ENCODE peak calls at places on chromosomes 4 and X, in eight cellular contexts. One of them, this sample, is unnamed.

GRCh38 chr4:170139764-170140163 is 50.0 kb upstream of the AADAT start:
- DNase-seq in heart left ventricle: no peak
- DNase-seq in HFF-Myc: no peak
- DNase-seq in left lung: no peak
- DNase-seq in kidney: no peak
- DNase-seq in GM12865: no peak
- DNase-seq in fibroblast of lung: peak
- DNase-seq in mammary epithelial cell: peak
- DNase-seq in this sample: no peak

GRCh38 chrX:1126738-1127137 is 85.7 kb downstream of the CRLF2 start:
- DNase-seq in heart left ventricle: no peak
- DNase-seq in HFF-Myc: no peak
- DNase-seq in left lung: no peak
- DNase-seq in kidney: no peak
- DNase-seq in GM12865: no peak
- DNase-seq in fibroblast of lung: no peak
- DNase-seq in mammary epithelial cell: no peak
- DNase-seq in this sample: no peak

GRCh38 chr4:100069207-100069606 is 119.1 kb upstream of the H2AZ1 start:
- DNase-seq in heart left ventricle: no peak
- DNase-seq in HFF-Myc: no peak
- DNase-seq in left lung: no peak
- DNase-seq in kidney: no peak
- DNase-seq in GM12865: no peak
- DNase-seq in fibroblast of lung: no peak
- DNase-seq in mammary epithelial cell: no peak
- DNase-seq in this sample: no peak

GRCh38 chr4:98433608-98434198 is 172.5 kb downstream of the RAP1GDS1 start:
- DNase-seq in heart left ventricle: no peak
- DNase-seq in HFF-Myc: no peak
- DNase-seq in left lung: no peak
- DNase-seq in kidney: no peak
- DNase-seq in GM12865: no peak
- DNase-seq in fibroblast of lung: peak
- DNase-seq in mammary epithelial cell: no peak
- DNase-seq in this sample: no peak

GRCh38 chr4:128917781-128918180 is 108.3 kb downstream of the JADE1 start:
- DNase-seq in heart left ventricle: no peak
- DNase-seq in HFF-Myc: no peak
- DNase-seq in left lung: no peak
- DNase-seq in kidney: no peak
- DNase-seq in GM12865: peak
- DNase-seq in fibroblast of lung: no peak
- DNase-seq in mammary epithelial cell: no peak
- DNase-seq in this sample: no peak

GRCh38 chrX:84339507-84340364 is 151.7 kb upstream of the RPS6KA6 start:
- DNase-seq in heart left ventricle: no peak
- DNase-seq in HFF-Myc: no peak
- DNase-seq in left lung: no peak
- DNase-seq in kidney: no peak
- DNase-seq in GM12865: peak
- DNase-seq in fibroblast of lung: no peak
- DNase-seq in mammary epithelial cell: peak
- DNase-seq in this sample: no peak

GRCh38 chr4:113587156-113587555 is 174.4 kb downstream of the CAMK2D start:
- DNase-seq in heart left ventricle: no peak
- DNase-seq in HFF-Myc: no peak
- DNase-seq in left lung: no peak
- DNase-seq in kidney: no peak
- DNase-seq in GM12865: no peak
- DNase-seq in fibroblast of lung: no peak
- DNase-seq in mammary epithelial cell: no peak
- DNase-seq in this sample: no peak

GRCh38 chrX:38095971-38096529 is 89.7 kb downstream of the SYTL5 start:
- DNase-seq in heart left ventricle: no peak
- DNase-seq in HFF-Myc: no peak
- DNase-seq in left lung: no peak
- DNase-seq in kidney: no peak
- DNase-seq in GM12865: peak
- DNase-seq in fibroblast of lung: peak
- DNase-seq in mammary epithelial cell: peak
- DNase-seq in this sample: no peak

GRCh38 chr4:69038582-69038981 is 57.7 kb upstream of the UGT2B7 start:
- DNase-seq in heart left ventricle: no peak
- DNase-seq in HFF-Myc: no peak
- DNase-seq in left lung: no peak
- DNase-seq in kidney: no peak
- DNase-seq in GM12865: no peak
- DNase-seq in fibroblast of lung: peak
- DNase-seq in mammary epithelial cell: no peak
- DNase-seq in this sample: no peak

GRCh38 chr4:158013858-158014257 is 159.0 kb downstream of the GASK1B start:
- DNase-seq in heart left ventricle: no peak
- DNase-seq in HFF-Myc: no peak
- DNase-seq in left lung: no peak
- DNase-seq in kidney: no peak
- DNase-seq in GM12865: no peak
- DNase-seq in fibroblast of lung: peak
- DNase-seq in mammary epithelial cell: peak
- DNase-seq in this sample: no peak

GRCh38 chr4:159052315-159052714 is 50.6 kb upstream of the RAPGEF2 start:
- DNase-seq in heart left ventricle: no peak
- DNase-seq in HFF-Myc: no peak
- DNase-seq in left lung: no peak
- DNase-seq in kidney: no peak
- DNase-seq in GM12865: peak
- DNase-seq in fibroblast of lung: no peak
- DNase-seq in mammary epithelial cell: no peak
- DNase-seq in this sample: no peak

GRCh38 chr4:75248770-75249467 is 265.3 kb downstream of the RCHY1 start:
- DNase-seq in heart left ventricle: no peak
- DNase-seq in HFF-Myc: no peak
- DNase-seq in left lung: no peak
- DNase-seq in kidney: no peak
- DNase-seq in GM12865: no peak
- DNase-seq in fibroblast of lung: no peak
- DNase-seq in mammary epithelial cell: peak
- DNase-seq in this sample: no peak

GRCh38 chrX:47958943-47959342 is 44.8 kb downstream of the ZNF182 start:
- DNase-seq in heart left ventricle: no peak
- DNase-seq in HFF-Myc: no peak
- DNase-seq in left lung: no peak
- DNase-seq in kidney: no peak
- DNase-seq in GM12865: no peak
- DNase-seq in fibroblast of lung: no peak
- DNase-seq in mammary epithelial cell: no peak
- DNase-seq in this sample: no peak

GRCh38 chr4:41384992-41385391 is 128.3 kb downstream of the UCHL1 start:
- DNase-seq in heart left ventricle: peak
- DNase-seq in HFF-Myc: no peak
- DNase-seq in left lung: peak
- DNase-seq in kidney: peak
- DNase-seq in GM12865: no peak
- DNase-seq in fibroblast of lung: no peak
- DNase-seq in mammary epithelial cell: no peak
- DNase-seq in this sample: no peak

GRCh38 chr4:27861381-27861787 is 1000.7 kb downstream of the STIM2 start:
- DNase-seq in heart left ventricle: peak
- DNase-seq in HFF-Myc: no peak
- DNase-seq in left lung: no peak
- DNase-seq in kidney: no peak
- DNase-seq in GM12865: peak
- DNase-seq in fibroblast of lung: peak
- DNase-seq in mammary epithelial cell: peak
- DNase-seq in this sample: no peak

GRCh38 chr4:8071741-8072140 is 86.9 kb downstream of the ABLIM2 start:
- DNase-seq in heart left ventricle: no peak
- DNase-seq in HFF-Myc: no peak
- DNase-seq in left lung: no peak
- DNase-seq in kidney: peak
- DNase-seq in GM12865: no peak
- DNase-seq in fibroblast of lung: no peak
- DNase-seq in mammary epithelial cell: no peak
- DNase-seq in this sample: no peak

GRCh38 chr4:107153228-107153627 is 117.1 kb upstream of the DKK2 start:
- DNase-seq in heart left ventricle: no peak
- DNase-seq in HFF-Myc: no peak
- DNase-seq in left lung: no peak
- DNase-seq in kidney: no peak
- DNase-seq in GM12865: peak
- DNase-seq in fibroblast of lung: no peak
- DNase-seq in mammary epithelial cell: no peak
- DNase-seq in this sample: no peak

GRCh38 chr4:186885289-186885688 is 161.6 kb upstream of the FAT1 start:
- DNase-seq in heart left ventricle: no peak
- DNase-seq in HFF-Myc: no peak
- DNase-seq in left lung: no peak
- DNase-seq in kidney: no peak
- DNase-seq in GM12865: no peak
- DNase-seq in fibroblast of lung: no peak
- DNase-seq in mammary epithelial cell: no peak
- DNase-seq in this sample: no peak

GRCh38 chrX:40877869-40878268 is 142.5 kb upstream of the MED14 start:
- DNase-seq in heart left ventricle: no peak
- DNase-seq in HFF-Myc: no peak
- DNase-seq in left lung: no peak
- DNase-seq in kidney: no peak
- DNase-seq in GM12865: peak
- DNase-seq in fibroblast of lung: peak
- DNase-seq in mammary epithelial cell: peak
- DNase-seq in this sample: no peak

DNA sequence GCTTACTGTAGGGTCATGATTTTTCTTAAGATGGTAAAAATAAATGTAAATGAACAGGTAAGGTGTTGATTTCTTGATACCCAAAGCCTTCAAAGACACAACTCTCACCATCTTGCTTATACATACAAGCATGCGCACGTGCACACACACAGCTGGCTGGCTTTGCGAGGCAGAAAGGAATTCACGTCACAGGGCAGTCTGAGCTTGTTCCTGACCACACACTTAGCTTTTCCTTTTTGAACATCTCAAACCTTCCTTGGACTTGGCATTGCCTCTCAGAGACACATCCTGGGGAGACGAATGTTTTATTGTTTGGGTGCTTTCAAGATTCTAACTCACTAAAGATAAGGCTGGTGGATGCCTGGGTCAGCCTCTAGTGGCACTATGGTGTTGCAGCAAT is 175.0 kb downstream of the NHS start:
- DNase-seq in heart left ventricle: no peak
- DNase-seq in HFF-Myc: no peak
- DNase-seq in left lung: no peak
- DNase-seq in kidney: no peak
- DNase-seq in GM12865: no peak
- DNase-seq in fibroblast of lung: peak
- DNase-seq in mammary epithelial cell: peak
- DNase-seq in this sample: no peak
- TF ChIP-seq CTCF in heart left ventricle: no peak
- TF ChIP-seq CTCF in HFF-Myc: no peak
- TF ChIP-seq CTCF in left lung: no peak
- TF ChIP-seq CTCF in kidney: no peak
- TF ChIP-seq CTCF in GM12865: no peak
- TF ChIP-seq CTCF in fibroblast of lung: no peak
- TF ChIP-seq CTCF in mammary epithelial cell: peak
- TF ChIP-seq CTCF in this sample: no peak

DNA sequence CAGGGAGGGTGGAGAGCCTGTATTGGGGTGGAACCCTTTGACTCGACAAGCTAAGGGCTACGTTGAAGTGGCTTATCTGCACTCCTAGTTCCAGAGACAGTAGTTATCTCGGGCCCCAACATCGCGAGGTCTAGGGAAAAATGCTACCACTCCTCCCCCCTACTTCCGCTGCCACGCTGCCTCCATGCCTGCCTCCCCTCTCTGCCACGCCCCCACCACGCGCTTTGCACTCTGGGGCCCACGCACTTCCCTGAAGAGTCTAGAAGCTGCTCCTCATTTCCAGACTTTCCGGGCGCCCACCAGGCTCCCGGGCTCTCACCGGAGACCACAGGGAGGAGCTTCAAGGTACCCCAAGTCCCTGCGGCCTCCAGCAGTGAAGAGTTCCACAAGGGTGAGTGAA is at the start of gene PASD1:
- DNase-seq in heart left ventricle: no peak
- DNase-seq in HFF-Myc: no peak
- DNase-seq in left lung: no peak
- DNase-seq in kidney: no peak
- DNase-seq in GM12865: no peak
- DNase-seq in fibroblast of lung: no peak
- DNase-seq in mammary epithelial cell: no peak
- DNase-seq in this sample: no peak
- TF ChIP-seq CTCF in heart left ventricle: no peak
- TF ChIP-seq CTCF in HFF-Myc: no peak
- TF ChIP-seq CTCF in left lung: no peak
- TF ChIP-seq CTCF in kidney: no peak
- TF ChIP-seq CTCF in GM12865: no peak
- TF ChIP-seq CTCF in fibroblast of lung: no peak
- TF ChIP-seq CTCF in mammary epithelial cell: no peak
- TF ChIP-seq CTCF in this sample: no peak

GRCh38 chrX:110123331-110123782 is 120.4 kb downstream of the TMEM164 start:
- DNase-seq in heart left ventricle: no peak
- DNase-seq in HFF-Myc: no peak
- DNase-seq in left lung: no peak
- DNase-seq in kidney: no peak
- DNase-seq in GM12865: no peak
- DNase-seq in fibroblast of lung: no peak
- DNase-seq in mammary epithelial cell: no peak
- DNase-seq in this sample: no peak

GRCh38 chrX:110119480-110119879 is 116.6 kb downstream of the TMEM164 start:
- DNase-seq in heart left ventricle: no peak
- DNase-seq in HFF-Myc: no peak
- DNase-seq in left lung: no peak
- DNase-seq in kidney: no peak
- DNase-seq in GM12865: no peak
- DNase-seq in fibroblast of lung: no peak
- DNase-seq in mammary epithelial cell: no peak
- DNase-seq in this sample: no peak

GRCh38 chrX:110131031-110131430 is 128.1 kb downstream of the TMEM164 start:
- DNase-seq in heart left ventricle: no peak
- DNase-seq in HFF-Myc: no peak
- DNase-seq in left lung: no peak
- DNase-seq in kidney: no peak
- DNase-seq in GM12865: no peak
- DNase-seq in fibroblast of lung: no peak
- DNase-seq in mammary epithelial cell: no peak
- DNase-seq in this sample: no peak

GRCh38 chrX:110120025-110120424 is 117.1 kb downstream of the TMEM164 start:
- DNase-seq in heart left ventricle: no peak
- DNase-seq in HFF-Myc: no peak
- DNase-seq in left lung: no peak
- DNase-seq in kidney: no peak
- DNase-seq in GM12865: no peak
- DNase-seq in fibroblast of lung: no peak
- DNase-seq in mammary epithelial cell: no peak
- DNase-seq in this sample: no peak

GRCh38 chrX:110125435-110125834 is 122.5 kb downstream of the TMEM164 start:
- DNase-seq in heart left ventricle: no peak
- DNase-seq in HFF-Myc: no peak
- DNase-seq in left lung: no peak
- DNase-seq in kidney: no peak
- DNase-seq in GM12865: no peak
- DNase-seq in fibroblast of lung: peak
- DNase-seq in mammary epithelial cell: no peak
- DNase-seq in this sample: no peak
- TF ChIP-seq CTCF in heart left ventricle: no peak
- TF ChIP-seq CTCF in HFF-Myc: peak
- TF ChIP-seq CTCF in left lung: no peak
- TF ChIP-seq CTCF in kidney: peak
- TF ChIP-seq CTCF in GM12865: no peak
- TF ChIP-seq CTCF in fibroblast of lung: peak
- TF ChIP-seq CTCF in mammary epithelial cell: peak
- TF ChIP-seq CTCF in this sample: peak

GRCh38 chr4:15779336-15779735 is 1.2 kb downstream of the CD38 start:
- DNase-seq in heart left ventricle: peak
- DNase-seq in HFF-Myc: peak
- DNase-seq in left lung: peak
- DNase-seq in kidney: no peak
- DNase-seq in GM12865: no peak
- DNase-seq in fibroblast of lung: peak
- DNase-seq in mammary epithelial cell: peak
- DNase-seq in this sample: no peak
- TF ChIP-seq CTCF in heart left ventricle: peak
- TF ChIP-seq CTCF in HFF-Myc: peak
- TF ChIP-seq CTCF in left lung: no peak
- TF ChIP-seq CTCF in kidney: peak
- TF ChIP-seq CTCF in GM12865: no peak
- TF ChIP-seq CTCF in fibroblast of lung: peak
- TF ChIP-seq CTCF in mammary epithelial cell: peak
- TF ChIP-seq CTCF in this sample: peak

This sample was measured in type B pancreatic cell.